ENCODE peak calls at places on chromosomes 12 and 14, in four cellular contexts. U is activated T-cell treated with anti-CD3 and anti-CD28 coated beads for 24 hours, C is G401, Z is GM12892. D is an unnamed sample.

GRCh38 chr12:68349083-68349700 is 17.0 kb upstream of the MDM1 start:
- DNase-seq in C (peak; percentile 37), Z (no peak), U (no peak), D (no peak)

GRCh38 chr14:51454351-51454750 is 197.4 kb upstream of the FRMD6 start:
- DNase-seq in Z (no peak), C (no peak), U (no peak), D (no peak)

GRCh38 chr12:11695321-11695720 is 45.8 kb downstream of the ETV6 start:
- DNase-seq in Z (no peak), U (no peak), C (no peak), D (no peak)

GRCh38 chr12:68080577-68080976 is 79.0 kb downstream of the IFNG start:
- DNase-seq in Z (no peak), U (no peak), C (no peak), D (no peak)

GRCh38 chr12:28506271-28506670 is 316.0 kb downstream of the CCDC91 start:
- DNase-seq in C (no peak), Z (no peak), U (no peak), D (no peak)

GRCh38 chr12:14605401-14605989 is 37.8 kb upstream of the PLBD1 start:
- DNase-seq in Z (no peak), C (no peak), U (no peak), D (no peak)

GRCh38 chr14:29220077-29220476 is 453.5 kb downstream of the FOXG1 start:
- DNase-seq in U (no peak), C (no peak), Z (no peak), D (no peak)

GRCh38 chr14:81164167-81164774 is 56.5 kb downstream of the GTF2A1 start:
- DNase-seq in Z (peak; percentile 13), C (peak; percentile 25), U (peak; percentile 52), D (peak; percentile 69)

GRCh38 chr14:82075566-82075965 is 541.9 kb upstream of the SEL1L start:
- DNase-seq in U (no peak), C (no peak), Z (no peak), D (no peak)

GRCh38 chr12:97568336-97569180 is 106.0 kb downstream of the RMST start:
- DNase-seq in C (no peak), U (no peak), Z (no peak), D (no peak)